ENCODE peak calls at places on chromosomes 11 and 22, in ten cellular contexts. Q, K, J, A, L, U, M, V, O and W are unnamed samples.

GRCh38 chr22:37493979-37494378 is 7.8 kb upstream of the MFNG start:
- DNase-seq in Q (no peak), K (no peak), J (no peak), A (no peak), L (no peak), U (no peak), M (no peak), V (no peak), O (no peak), W (no peak)

GRCh38 chr11:4903484-4903883 is at the start of gene OR51A7:
- DNase-seq in Q (no peak), K (no peak), J (no peak), A (no peak), L (no peak), U (no peak), M (no peak), V (no peak), O (no peak), W (no peak)

GRCh38 chr11:14323118-14323676 is 35.8 kb downstream of the RRAS2 start:
- DNase-seq in Q (no peak), K (no peak), J (no peak), A (no peak), L (no peak), U (no peak), M (no peak), V (no peak), O (no peak), W (no peak)

GRCh38 chr11:134741453-134742227 is 329.6 kb upstream of the B3GAT1 start:
- DNase-seq in Q (no peak), K (no peak), J (no peak), A (no peak), L (no peak), U (no peak), M (peak), V (peak), O (no peak), W (no peak)

GRCh38 chr11:68942751-68943271 is 38.0 kb downstream of the MRGPRD start:
- DNase-seq in Q (no peak), K (no peak), J (no peak), A (peak), L (no peak), U (no peak), M (no peak), V (no peak), O (no peak), W (no peak)

GRCh38 chr11:94131363-94132115 is 2.9 kb downstream of the PANX1 start:
- DNase-seq in Q (no peak), K (no peak), J (no peak), A (peak), L (no peak), U (no peak), M (peak), V (peak), O (no peak), W (peak)

GRCh38 chr11:132523929-132524328 is 1008.4 kb downstream of the OPCML start:
- DNase-seq in Q (no peak), K (no peak), J (no peak), A (no peak), L (no peak), U (peak), M (no peak), V (no peak), O (no peak), W (no peak)

GRCh38 chr22:29842740-29843139 is 4.7 kb upstream of the ASCC2 start:
- DNase-seq in Q (peak), K (peak), J (no peak), A (no peak), L (no peak), U (no peak), M (peak), V (peak), O (no peak), W (peak)

GRCh38 chr11:94882931-94883330 is 90.4 kb downstream of the CWC15 start:
- DNase-seq in Q (no peak), K (no peak), J (no peak), A (no peak), L (no peak), U (no peak), M (peak), V (no peak), O (no peak), W (peak)

GRCh38 chr11:19200410-19201201 is 1.2 kb downstream of the CSRP3 start:
- DNase-seq in Q (peak), K (no peak), J (no peak), A (peak), L (no peak), U (no peak), M (peak), V (peak), O (no peak), W (peak)

GRCh38 chr11:96486890-96487633 is 97.2 kb downstream of the JRKL start:
- DNase-seq in Q (peak), K (no peak), J (peak), A (no peak), L (no peak), U (peak), M (peak), V (peak), O (no peak), W (peak)

GRCh38 chr11:45097721-45098493 is 48.5 kb upstream of the PRDM11 start:
- DNase-seq in Q (no peak), K (no peak), J (peak), A (peak), L (peak), U (peak), M (peak), V (peak), O (no peak), W (peak)

GRCh38 chr11:1018091-1018490 is 18.4 kb downstream of the MUC6 start:
- DNase-seq in Q (no peak), K (no peak), J (no peak), A (no peak), L (no peak), U (no peak), M (no peak), V (no peak), O (no peak), W (no peak)

GRCh38 chr11:133934599-133935550 is 21.9 kb downstream of the IGSF9B start:
- DNase-seq in Q (no peak), K (no peak), J (no peak), A (no peak), L (peak), U (no peak), M (peak), V (peak), O (no peak), W (peak)

GRCh38 chr11:8268530-8269461 is 5.1 kb upstream of the LMO1 start:
- DNase-seq in Q (no peak), K (no peak), J (no peak), A (no peak), L (peak), U (no peak), M (no peak), V (no peak), O (no peak), W (no peak)

GRCh38 chr11:101567086-101567485 is 16.7 kb downstream of the TRPC6 start:
- DNase-seq in Q (no peak), K (no peak), J (no peak), A (no peak), L (peak), U (no peak), M (no peak), V (no peak), O (no peak), W (no peak)
- H3K4me3 ChIP-seq in Q (no peak), K (no peak), J (no peak), A (no peak), L (no peak), U (no peak), M (no peak), V (no peak), O (no peak), W (no peak)

GRCh38 chr11:108559340-108559739 is 34.2 kb downstream of the EXPH5 start:
- DNase-seq in Q (no peak), K (no peak), J (no peak), A (no peak), L (no peak), U (no peak), M (peak), V (peak), O (no peak), W (peak)
- H3K4me3 ChIP-seq in Q (no peak), K (no peak), J (no peak), A (no peak), L (no peak), U (no peak), M (no peak), V (no peak), O (no peak), W (no peak)

DNA sequence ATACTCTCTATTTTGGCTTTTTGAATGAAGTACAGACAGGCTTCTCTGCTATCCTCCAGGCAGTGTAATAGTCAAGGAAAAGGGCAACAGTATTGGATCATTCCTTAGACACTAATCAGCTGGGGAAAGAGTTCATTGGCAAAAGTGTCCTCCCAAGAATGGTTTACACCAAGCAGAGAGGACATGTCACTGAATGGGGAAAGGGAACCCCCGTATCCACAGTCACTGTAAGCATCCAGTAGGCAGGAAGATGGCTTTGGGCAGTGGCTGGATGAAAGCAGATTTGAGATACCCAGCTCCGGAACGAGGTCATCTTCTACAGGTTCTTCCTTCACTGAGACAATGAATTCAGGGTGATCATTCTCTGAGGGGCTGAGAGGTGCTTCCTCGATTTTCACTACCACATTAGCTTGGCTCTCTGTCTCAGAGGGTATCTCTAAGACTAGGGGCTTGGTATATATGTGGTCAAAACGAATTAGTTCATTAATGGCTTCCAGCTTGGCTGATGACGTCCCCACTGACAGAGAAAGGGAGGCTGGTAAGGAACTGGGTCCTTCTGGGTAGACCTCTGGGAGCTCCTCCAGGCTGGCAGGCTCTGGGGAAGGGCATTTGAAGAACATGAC is 5.2 kb downstream of the XBP1 start:
- DNase-seq in Q (no peak), K (no peak), J (no peak), A (no peak), L (no peak), U (no peak), M (no peak), V (no peak), O (no peak), W (no peak)
- H3K4me3 ChIP-seq in Q (no peak), K (no peak), J (peak), A (no peak), L (no peak), U (no peak), M (no peak), V (no peak), O (no peak), W (no peak)

GRCh38 chr11:43944761-43945311 is 2.4 kb downstream of the C11orf96 start:
- DNase-seq in Q (no peak), K (peak), J (peak), A (peak), L (no peak), U (no peak), M (peak), V (peak), O (no peak), W (no peak)
- H3K4me3 ChIP-seq in Q (no peak), K (peak), J (peak), A (peak), L (no peak), U (peak), M (peak), V (no peak), O (no peak), W (peak)

GRCh38 chr22:41367039-41367679 is 14.6 kb upstream of the TEF start:
- DNase-seq in Q (peak), K (peak), J (peak), A (peak), L (no peak), U (peak), M (peak), V (peak), O (no peak), W (peak)

GRCh38 chr22:41369837-41370236 is 11.9 kb upstream of the TEF start:
- DNase-seq in Q (no peak), K (no peak), J (peak), A (no peak), L (no peak), U (no peak), M (no peak), V (no peak), O (no peak), W (no peak)

GRCh38 chr22:41367680-41368542 is 13.8 kb upstream of the TEF start:
- DNase-seq in Q (no peak), K (no peak), J (peak), A (peak), L (no peak), U (no peak), M (peak), V (peak), O (no peak), W (peak)

GRCh38 chr22:41368543-41368817 is 13.3 kb upstream of the TEF start:
- DNase-seq in Q (no peak), K (no peak), J (no peak), A (no peak), L (no peak), U (no peak), M (no peak), V (no peak), O (no peak), W (no peak)

DNA sequence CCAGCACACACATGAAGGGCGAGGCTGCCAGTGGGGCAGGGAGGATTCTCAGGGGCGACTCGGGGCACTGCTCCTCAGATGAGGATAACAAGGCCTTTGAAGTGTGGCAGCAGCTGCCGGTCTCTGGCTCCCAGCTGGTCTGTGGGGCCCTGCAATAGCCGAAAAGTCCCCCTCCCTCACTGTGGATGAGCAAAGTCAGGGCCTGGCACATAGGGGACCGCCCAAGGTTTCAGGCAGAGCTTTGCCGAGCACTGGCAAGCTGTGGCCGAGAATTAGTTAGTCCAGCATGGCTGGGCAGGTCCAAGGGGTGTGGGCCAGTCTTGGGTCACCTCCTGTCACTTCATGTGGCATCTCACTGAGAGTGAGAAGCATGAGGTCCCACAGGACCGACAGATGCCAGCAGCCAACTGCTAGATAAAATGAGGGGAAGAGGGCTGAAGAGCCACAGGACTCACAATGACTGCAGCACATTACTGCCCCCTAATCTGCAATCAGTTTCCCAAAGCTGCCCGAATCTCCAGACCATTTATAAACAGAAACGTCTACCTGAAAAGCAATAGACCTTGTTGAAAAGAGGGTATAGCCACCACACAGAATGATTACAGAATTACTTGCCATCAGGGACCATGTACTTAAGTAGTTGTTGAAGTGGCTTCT is 12.5 kb upstream of the TEF start:
- DNase-seq in Q (no peak), K (no peak), J (peak), A (no peak), L (no peak), U (no peak), M (no peak), V (no peak), O (no peak), W (no peak)
- H3K4me3 ChIP-seq in Q (no peak), K (no peak), J (no peak), A (no peak), L (no peak), U (peak), M (no peak), V (no peak), O (no peak), W (no peak)

GRCh38 chr11:65852508-65853248 is 5.3 kb downstream of the CFL1 start:
- DNase-seq in Q (no peak), K (no peak), J (no peak), A (no peak), L (no peak), U (no peak), M (no peak), V (no peak), O (no peak), W (no peak)
- H3K4me3 ChIP-seq in Q (no peak), K (no peak), J (no peak), A (no peak), L (no peak), U (no peak), M (no peak), V (no peak), O (no peak), W (no peak)

DNA sequence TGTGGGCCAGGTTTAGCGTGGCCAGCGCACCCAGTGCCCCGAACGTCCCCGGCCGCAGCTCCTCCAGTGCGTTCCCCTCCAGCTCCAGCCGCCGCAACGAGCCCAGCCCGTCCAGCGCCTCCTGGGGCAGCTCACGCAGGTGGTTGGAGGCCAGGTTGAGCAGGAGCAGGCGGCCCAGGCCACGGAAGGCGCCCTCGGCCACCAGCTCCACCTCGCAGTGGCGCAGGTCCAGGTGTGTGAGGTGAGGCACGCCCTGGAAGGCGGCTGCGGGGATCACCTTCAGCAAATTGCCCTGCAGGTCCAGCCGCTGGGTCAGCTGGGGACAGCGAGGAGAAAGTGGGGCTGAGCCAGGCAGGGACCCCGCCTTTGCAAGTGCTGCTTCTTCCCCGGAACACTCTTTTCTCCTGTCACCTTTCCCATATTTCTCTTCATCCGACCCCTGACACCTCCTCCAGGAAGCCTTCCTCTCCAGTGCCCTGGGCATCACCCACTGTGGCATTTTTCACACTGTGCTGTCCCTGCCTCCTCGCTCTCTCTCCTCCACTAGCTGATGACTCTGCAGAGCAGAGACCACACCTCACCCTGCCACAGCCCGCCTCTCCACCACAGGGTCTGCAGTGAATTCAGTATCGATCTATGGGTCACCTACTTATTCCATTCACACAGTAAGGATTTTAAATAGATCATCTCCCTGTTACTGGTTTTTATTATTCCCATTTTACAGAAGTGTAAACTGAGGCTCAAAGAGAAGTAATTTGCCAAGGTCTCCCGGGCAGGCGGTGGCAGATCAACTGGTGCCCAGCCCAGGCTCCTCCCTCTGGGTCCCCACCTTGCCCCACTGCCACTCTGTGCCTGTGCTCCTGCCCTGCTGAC is 1.9 kb downstream of the CHADL start:
- DNase-seq in Q (no peak), K (no peak), J (no peak), A (no peak), L (no peak), U (no peak), M (no peak), V (no peak), O (no peak), W (no peak)
- H3K4me3 ChIP-seq in Q (no peak), K (no peak), J (no peak), A (no peak), L (no peak), U (peak), M (no peak), V (no peak), O (no peak), W (peak)

DNA sequence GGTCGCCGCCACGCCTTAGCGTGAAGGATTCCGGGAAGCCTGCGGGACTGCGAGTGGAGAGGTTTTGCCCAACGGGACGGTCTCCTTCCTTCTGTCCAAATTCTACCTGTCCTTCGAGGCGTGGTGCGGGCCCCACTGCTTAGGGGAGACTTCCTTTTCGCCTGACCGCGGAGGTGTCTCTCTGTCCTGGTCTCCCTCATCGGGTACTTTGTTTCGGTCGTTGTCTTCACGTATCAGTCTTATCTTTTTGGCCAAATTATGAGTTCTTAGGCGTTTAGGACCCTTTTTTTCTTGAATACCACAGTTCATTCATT is 388 bp downstream of the HINFP start:
- DNase-seq in Q (no peak), K (no peak), J (no peak), A (no peak), L (no peak), U (no peak), M (no peak), V (no peak), O (no peak), W (no peak)
- H3K4me3 ChIP-seq in Q (peak), K (peak), J (peak), A (peak), L (peak), U (peak), M (peak), V (peak), O (peak), W (peak)

GRCh38 chr11:124745835-124746620 is 6.0 kb downstream of the VSIG2 start:
- DNase-seq in Q (no peak), K (peak), J (no peak), A (no peak), L (no peak), U (no peak), M (no peak), V (no peak), O (no peak), W (no peak)
- H3K4me3 ChIP-seq in Q (peak), K (peak), J (peak), A (no peak), L (no peak), U (peak), M (peak), V (peak), O (peak), W (peak)